ENCODE peak calls at places on chromosomes 1 and 21, in seven cellular contexts. C, K, H, V, T, D and A are unnamed samples. For H3K4me1, the result is how much of the 10 kb centered on the place peaks cover.

GRCh38 chr1:9248341-9249262 is 14.0 kb downstream of the H6PD start:
- DNase-seq in T (no peak), C (no peak), V (no peak), H (no peak), D (peak), K (no peak), A (peak)

GRCh38 chr1:37734629-37735591 is 30.0 kb downstream of the EPHA10 start:
- DNase-seq in D (peak), V (no peak), C (peak), H (no peak), T (no peak), K (no peak), A (no peak)

GRCh38 chr1:178310685-178311105 is 186.1 kb downstream of the CLEC20A start:
- DNase-seq in T (peak), D (no peak), K (peak), C (no peak), V (no peak), H (peak), A (no peak)

GRCh38 chr1:223006794-223007193 is 136.3 kb downstream of the TLR5 start:
- DNase-seq in D (no peak), C (no peak), H (no peak), T (no peak), K (no peak), V (no peak), A (no peak)

GRCh38 chr1:207844374-207844773 is 66.6 kb downstream of the CD34 start:
- DNase-seq in C (no peak), T (no peak), V (no peak), H (no peak), K (no peak), D (no peak), A (no peak)

GRCh38 chr1:21451212-21451611 is 11.3 kb downstream of the NBPF3 start:
- DNase-seq in C (no peak), D (no peak), K (peak), T (no peak), V (no peak), H (no peak), A (no peak)

GRCh38 chr1:204439976-204440375 is 28.4 kb upstream of the PPP1R15B start:
- DNase-seq in H (no peak), T (no peak), C (no peak), D (no peak), V (no peak), K (no peak), A (no peak)

GRCh38 chr21:34890724-34891609 is 158.1 kb downstream of the RUNX1 start:
- DNase-seq in D (peak), H (no peak), T (peak), K (peak), C (peak), V (no peak), A (no peak)

GRCh38 chr21:41418956-41419680 is 6.9 kb upstream of the MX1 start:
- DNase-seq in V (no peak), K (no peak), T (no peak), C (no peak), D (no peak), H (no peak), A (no peak)

GRCh38 chr1:30516505-30516858 is 206.9 kb downstream of the MATN1 start:
- DNase-seq in D (no peak), H (no peak), K (no peak), C (no peak), T (no peak), V (no peak), A (no peak)

GRCh38 chr1:177927021-177927596 is 42.7 kb downstream of the SEC16B start:
- DNase-seq in V (no peak), H (no peak), D (no peak), T (no peak), C (no peak), K (peak), A (no peak)

GRCh38 chr1:3956527-3957170 is 56.6 kb upstream of the C1orf174 start:
- DNase-seq in T (no peak), H (no peak), K (no peak), C (no peak), D (no peak), V (no peak), A (no peak)

GRCh38 chr1:165862448-165862847 is 35.0 kb downstream of the UCK2 start:
- DNase-seq in H (no peak), T (peak), V (no peak), K (no peak), C (peak), D (no peak), A (no peak)

GRCh38 chr1:206809504-206810084 is 37.3 kb upstream of the IL10 start:
- DNase-seq in C (peak), H (peak), K (peak), T (peak), V (no peak), D (no peak), A (no peak)

GRCh38 chr1:171741872-171742576 is at the start of gene VAMP4:
- DNase-seq in T (peak), D (peak), V (peak), H (peak), K (peak), C (peak), A (peak)

GRCh38 chr1:61139324-61140055 is 57.1 kb downstream of the NFIA start:
- DNase-seq in V (no peak), D (no peak), C (no peak), T (no peak), H (peak), K (peak), A (no peak)

GRCh38 chr1:59198565-59198964 is 98.3 kb upstream of the FGGY start:
- DNase-seq in K (no peak), H (no peak), C (no peak), V (no peak), T (no peak), D (no peak), A (no peak)

GRCh38 chr1:46118856-46119255 is 13.6 kb downstream of the PIK3R3 start:
- DNase-seq in C (no peak), H (no peak), V (no peak), K (no peak), T (no peak), D (no peak), A (no peak)

GRCh38 chr1:51100264-51100880 is 1.7 kb upstream of the C1orf185 start:
- DNase-seq in C (no peak), V (no peak), T (no peak), H (no peak), D (no peak), K (no peak), A (no peak)

GRCh38 chr1:218996362-218996761 is 177.3 kb upstream of the LYPLAL1 start:
- DNase-seq in C (no peak), K (no peak), V (no peak), T (no peak), H (no peak), D (no peak), A (no peak)

GRCh38 chr1:159828916-159829634 is 2.4 kb downstream of the SLAMF8 start:
- DNase-seq in C (peak), V (peak), K (no peak), T (peak), H (peak), D (peak), A (no peak)

GRCh38 chr1:156073110-156073693 is 9.1 kb downstream of the MEX3A start:
- DNase-seq in T (no peak), C (no peak), D (no peak), V (no peak), H (no peak), K (no peak), A (no peak)

GRCh38 chr21:46413365-46413696 is 45.4 kb upstream of the DIP2A start:
- DNase-seq in H (no peak), K (no peak), T (no peak), C (no peak), V (no peak), D (no peak), A (no peak)

GRCh38 chr1:98049370-98050115 is 128.7 kb upstream of the DPYD start:
- DNase-seq in C (no peak), K (peak), T (no peak), D (no peak), H (no peak), V (no peak), A (no peak)

GRCh38 chr1:57101171-57101570 is 135.4 kb upstream of the C8B start:
- DNase-seq in C (no peak), D (no peak), H (no peak), V (no peak), K (peak), T (no peak), A (no peak)

GRCh38 chr1:22250724-22251123 is 107.8 kb upstream of the WNT4 start:
- DNase-seq in K (no peak), H (no peak), V (no peak), T (no peak), D (no peak), C (peak), A (no peak)

GRCh38 chr1:188689542-188689941 is 1788.1 kb downstream of the BRINP3 start:
- DNase-seq in H (no peak), V (no peak), K (peak), D (no peak), C (no peak), T (no peak), A (no peak)

GRCh38 chr1:155069551-155070391 is 6.2 kb downstream of the EFNA4 start:
- DNase-seq in K (no peak), D (no peak), T (no peak), V (no peak), H (no peak), C (no peak), A (no peak)

GRCh38 chr1:7047866-7048265 is 262.6 kb downstream of the CAMTA1 start:
- DNase-seq in C (no peak), V (no peak), D (no peak), K (no peak), H (no peak), T (no peak), A (no peak)

GRCh38 chr1:4801192-4801924 is 146.9 kb downstream of the AJAP1 start:
- DNase-seq in K (no peak), C (peak), V (peak), H (no peak), D (peak), T (peak), A (peak)

GRCh38 chr1:112357467-112357866 is 38.5 kb upstream of the CTTNBP2NL start:
- DNase-seq in C (no peak), D (no peak), K (no peak), V (no peak), T (no peak), H (no peak), A (no peak)

GRCh38 chr1:6948861-6949260 is 163.6 kb downstream of the CAMTA1 start:
- DNase-seq in C (no peak), V (no peak), T (no peak), D (no peak), K (peak), H (no peak), A (no peak)

GRCh38 chr1:40469327-40469726 is 7.8 kb upstream of the ZFP69 start:
- DNase-seq in T (no peak), V (no peak), D (no peak), H (no peak), C (no peak), K (no peak), A (no peak)
- TF ChIP-seq POLR2A in T (no peak), V (no peak), D (no peak), H (no peak), C (no peak), K (no peak), A (no peak)

GRCh38 chr1:180616441-180616840 is 15.4 kb upstream of the XPR1 start:
- DNase-seq in V (no peak), C (no peak), T (no peak), D (no peak), H (no peak), K (peak), A (no peak)
- H3K4me1 ChIP-seq in V (under half), C (under half), T (half or more), D (under half), H (under half), K (under half), A (under half)

GRCh38 chr21:44838038-44838895 is 20.4 kb upstream of the SUMO3 start:
- DNase-seq in V (no peak), D (peak), C (no peak), K (no peak), T (no peak), H (no peak), A (no peak)

GRCh38 chr21:44835647-44835973 is 17.7 kb upstream of the SUMO3 start:
- DNase-seq in D (no peak), C (no peak), T (no peak), V (no peak), H (no peak), K (no peak), A (no peak)

GRCh38 chr21:44837537-44837936 is 19.7 kb upstream of the SUMO3 start:
- DNase-seq in T (no peak), H (no peak), V (no peak), K (no peak), C (no peak), D (no peak), A (no peak)

GRCh38 chr21:44836349-44836665 is 18.4 kb upstream of the SUMO3 start:
- DNase-seq in V (no peak), K (no peak), D (no peak), H (no peak), T (no peak), C (no peak), A (no peak)

DNA sequence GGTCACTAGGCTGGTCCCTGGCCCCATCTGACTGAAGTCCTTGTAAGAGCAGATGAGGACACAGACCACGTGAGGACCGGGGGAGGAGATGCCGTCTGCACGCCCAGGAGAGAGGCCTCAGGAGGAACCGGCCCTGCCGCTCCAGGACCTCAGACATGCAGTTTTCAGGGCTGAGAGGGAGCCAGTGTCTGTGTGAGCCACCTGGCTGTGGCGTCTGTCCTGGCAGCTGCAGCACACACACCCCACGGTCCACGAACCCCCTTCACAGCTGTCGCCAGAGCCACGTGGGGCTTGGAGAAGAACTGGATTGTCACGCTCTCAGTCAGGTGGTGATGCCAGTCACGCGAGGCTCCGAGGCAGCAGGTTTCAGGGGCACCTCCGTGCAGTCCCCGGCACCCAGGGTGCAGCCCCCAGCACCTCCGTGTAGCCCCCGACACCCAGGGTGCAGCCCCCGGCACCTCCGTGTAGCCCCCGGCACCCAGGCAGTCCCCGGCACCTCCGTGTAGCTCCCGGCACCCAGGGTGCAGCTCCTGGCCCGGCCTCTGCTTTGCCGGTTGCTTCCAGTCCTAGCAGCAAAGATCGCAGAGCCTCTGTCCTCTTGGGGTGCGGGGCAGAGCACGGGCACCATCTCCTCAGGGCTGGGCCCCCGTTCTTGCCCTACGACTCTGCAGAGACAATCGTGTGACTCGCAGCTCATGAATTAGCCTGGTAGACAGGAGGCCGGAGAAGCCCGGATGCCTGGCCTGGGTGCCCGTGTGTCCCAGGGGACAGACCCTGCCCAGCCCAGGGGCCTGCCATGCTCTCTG is 19.0 kb upstream of the SUMO3 start:
- DNase-seq in K (no peak), D (peak), T (no peak), C (peak), V (no peak), H (no peak), A (no peak)
- TF ChIP-seq CTCF in K (no peak), D (no peak), T (no peak), C (no peak), V (no peak), H (no peak), A (no peak)

GRCh38 chr1:97004054-97004453 is 282.5 kb downstream of the PTBP2 start:
- DNase-seq in H (no peak), C (no peak), V (no peak), K (peak), T (no peak), D (no peak), A (no peak)

GRCh38 chr1:97010865-97011264 is 289.3 kb downstream of the PTBP2 start:
- DNase-seq in D (no peak), V (no peak), C (no peak), H (no peak), T (no peak), K (no peak), A (no peak)

GRCh38 chr1:97006044-97006676 is 284.6 kb downstream of the PTBP2 start:
- DNase-seq in D (no peak), T (no peak), H (no peak), K (peak), V (peak), C (no peak), A (no peak)

GRCh38 chr1:97004743-97005142 is 283.2 kb downstream of the PTBP2 start:
- DNase-seq in T (no peak), D (no peak), H (no peak), K (no peak), V (no peak), C (no peak), A (no peak)

GRCh38 chr1:97008226-97008625 is 286.6 kb downstream of the PTBP2 start:
- DNase-seq in D (no peak), V (no peak), C (no peak), K (peak), H (no peak), T (no peak), A (no peak)
- TF ChIP-seq POLR2A in D (no peak), V (no peak), C (no peak), K (no peak), H (no peak), T (no peak), A (no peak)

GRCh38 chr21:29297483-29298347 is 1.0 kb upstream of the BACH1 start:
- DNase-seq in D (no peak), H (no peak), T (no peak), K (no peak), C (peak), V (no peak), A (no peak)

GRCh38 chr21:29296452-29296851 is 2.3 kb upstream of the BACH1 start:
- DNase-seq in H (no peak), K (no peak), C (no peak), T (no peak), V (no peak), D (no peak), A (no peak)

GRCh38 chr21:29299906-29300546 is 1.3 kb downstream of the BACH1 start:
- DNase-seq in T (peak), K (peak), V (peak), H (peak), D (peak), C (peak), A (peak)

GRCh38 chr21:29299046-29299905 is 554 bp downstream of the BACH1 start:
- DNase-seq in T (peak), H (peak), D (peak), K (peak), C (peak), V (peak), A (peak)

GRCh38 chr21:29298348-29299045 is at the start of gene BACH1:
- DNase-seq in C (peak), V (peak), D (peak), H (peak), T (peak), K (peak), A (peak)
- H3K4me1 ChIP-seq in C (half or more), V (under half), D (under half), H (under half), T (under half), K (under half), A (under half)